ENCODE peak calls at places on chromosomes 6 and 20, in eight cellular contexts. E, T, H, A, W, J, Y and O are unnamed samples. For H3K4me1, the result is how much of the 10 kb centered on the place peaks cover.

GRCh38 chr20:47210470-47210869 is 146.0 kb downstream of the ZMYND8 start:
- DNase-seq in E (no peak), T (no peak), H (no peak), A (no peak), W (no peak), J (no peak), Y (no peak), O (no peak)

GRCh38 chr6:23349521-23350147 is 776.4 kb upstream of the NRSN1 start:
- DNase-seq in E (no peak), T (peak), H (no peak), A (no peak), W (peak), J (no peak), Y (peak), O (no peak)

GRCh38 chr6:142296975-142297604 is 4.7 kb upstream of the ADGRG6 start:
- DNase-seq in E (no peak), T (no peak), H (no peak), A (no peak), W (no peak), J (peak), Y (no peak), O (no peak)

GRCh38 chr6:123276439-123277045 is 280.5 kb downstream of the CLVS2 start:
- DNase-seq in E (no peak), T (no peak), H (no peak), A (no peak), W (no peak), J (no peak), Y (no peak), O (no peak)

GRCh38 chr20:290081-290831 is at the start of gene C20orf96:
- DNase-seq in E (peak), T (peak), H (peak), A (peak), W (peak), J (peak), Y (peak), O (peak)

GRCh38 chr6:100462396-100462795 is 2.3 kb downstream of the SIM1 start:
- DNase-seq in E (no peak), T (no peak), H (no peak), A (no peak), W (peak), J (no peak), Y (no peak), O (no peak)

GRCh38 chr6:170087946-170088348 is 202.9 kb downstream of the DLL1 start:
- DNase-seq in E (no peak), T (no peak), H (peak), A (peak), W (no peak), J (peak), Y (no peak), O (peak)

GRCh38 chr6:52027699-52028098 is 59.7 kb downstream of the PKHD1 start:
- DNase-seq in E (no peak), T (no peak), H (no peak), A (no peak), W (no peak), J (no peak), Y (no peak), O (no peak)

GRCh38 chr20:13173201-13173600 is 47.9 kb upstream of the ISM1 start:
- DNase-seq in E (no peak), T (no peak), H (no peak), A (no peak), W (no peak), J (no peak), Y (no peak), O (no peak)

GRCh38 chr6:37170273-37171140 is 555 bp downstream of the PIM1 start:
- DNase-seq in E (peak), T (peak), H (peak), A (peak), W (peak), J (peak), Y (peak), O (peak)

GRCh38 chr6:30564114-30564513 is 7.0 kb downstream of the PRR3 start:
- DNase-seq in E (no peak), T (no peak), H (no peak), A (no peak), W (no peak), J (no peak), Y (no peak), O (no peak)

GRCh38 chr6:162251257-162251656 is 476.3 kb downstream of the PRKN start:
- DNase-seq in E (peak), T (no peak), H (no peak), A (no peak), W (no peak), J (no peak), Y (peak), O (no peak)

GRCh38 chr6:128807577-128807976 is 75.4 kb upstream of the LAMA2 start:
- DNase-seq in E (no peak), T (peak), H (no peak), A (no peak), W (peak), J (no peak), Y (peak), O (no peak)

GRCh38 chr20:32731882-32732266 is 11.4 kb downstream of the COMMD7 start:
- DNase-seq in E (no peak), T (no peak), H (no peak), A (no peak), W (peak), J (no peak), Y (peak), O (no peak)
- H3K4me1 ChIP-seq in E (under half), T (under half), H (under half), A (under half), W (under half), J (under half), Y (under half), O (under half)

DNA sequence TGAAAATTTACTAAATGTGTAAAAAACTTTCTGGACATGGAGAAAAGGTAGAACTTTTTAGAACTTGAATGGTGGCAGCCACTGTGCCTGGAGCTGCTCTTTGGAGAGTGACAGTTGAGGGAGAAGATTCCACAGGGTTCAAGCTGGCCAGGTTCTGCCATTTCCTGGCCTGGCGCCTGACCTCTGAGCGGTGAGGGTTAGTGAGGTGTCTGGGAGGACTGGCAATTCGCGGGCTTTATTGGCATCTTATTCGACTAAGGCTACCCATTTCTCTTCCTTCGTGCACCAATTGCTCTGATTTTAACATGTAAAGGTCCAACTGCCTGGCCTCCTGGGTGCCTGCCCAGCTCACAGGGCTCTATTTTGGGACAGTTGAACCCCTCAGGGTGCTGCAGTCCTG is 2.4 kb downstream of the SNAI1 start:
- DNase-seq in E (no peak), T (no peak), H (no peak), A (no peak), W (peak), J (no peak), Y (no peak), O (no peak)
- H3K4me3 ChIP-seq in E (no peak), T (peak), H (no peak), A (peak), W (peak), J (no peak), Y (no peak), O (no peak)

GRCh38 chr20:34560141-34560523 is 1.6 kb downstream of the MAP1LC3A start:
- DNase-seq in E (peak), T (no peak), H (no peak), A (no peak), W (no peak), J (no peak), Y (no peak), O (no peak)
- H3K27ac ChIP-seq in E (no peak), T (no peak), H (no peak), A (peak), W (no peak), J (no peak), Y (no peak), O (no peak)

GRCh38 chr6:16752206-16752867 is 8.9 kb downstream of the ATXN1 start:
- DNase-seq in E (no peak), T (peak), H (no peak), A (no peak), W (peak), J (no peak), Y (peak), O (no peak)

GRCh38 chr6:16748028-16748319 is 13.3 kb downstream of the ATXN1 start:
- DNase-seq in E (no peak), T (no peak), H (no peak), A (no peak), W (no peak), J (no peak), Y (no peak), O (no peak)

GRCh38 chr6:16751251-16751946 is 9.9 kb downstream of the ATXN1 start:
- DNase-seq in E (no peak), T (peak), H (no peak), A (no peak), W (peak), J (no peak), Y (no peak), O (no peak)

GRCh38 chr6:16749516-16750485 is 11.5 kb downstream of the ATXN1 start:
- DNase-seq in E (no peak), T (peak), H (no peak), A (no peak), W (no peak), J (no peak), Y (no peak), O (no peak)

DNA sequence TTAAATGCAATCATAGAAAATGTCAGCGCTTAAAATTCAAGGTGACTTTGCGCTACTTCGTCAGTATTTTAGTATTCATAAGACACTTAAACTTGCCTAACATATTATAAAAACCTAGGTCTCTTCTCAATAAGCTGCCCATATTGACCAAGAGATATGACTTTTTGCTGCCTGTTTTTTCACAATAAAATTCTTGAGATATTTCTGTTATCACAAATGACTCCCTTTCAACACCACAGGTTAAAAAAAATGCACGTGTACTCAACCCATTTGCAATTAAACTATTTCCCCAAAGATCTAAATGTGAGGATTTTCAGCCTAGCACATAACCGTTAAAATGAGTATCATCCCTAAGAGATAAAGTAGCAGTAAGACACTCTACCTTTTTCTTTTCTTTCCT is 10.7 kb downstream of the ATXN1 start:
- DNase-seq in E (no peak), T (no peak), H (no peak), A (no peak), W (no peak), J (no peak), Y (no peak), O (no peak)
- H3K4me1 ChIP-seq in E (half or more), T (under half), H (under half), A (under half), W (half or more), J (under half), Y (under half), O (under half)

GRCh38 chr6:75203721-75204120 is 2.1 kb downstream of the COL12A1 start:
- DNase-seq in E (no peak), T (peak), H (no peak), A (no peak), W (peak), J (no peak), Y (peak), O (no peak)
- H3K4me3 ChIP-seq in E (no peak), T (peak), H (no peak), A (peak), W (peak), J (no peak), Y (no peak), O (no peak)